ENCODE peak calls at places on chromosomes 1 and 21, in four cellular contexts. Z is psoas muscle, Y is tibial artery, R is body of pancreas. I is an unnamed sample. For H3K27me3, the result is how much of the 10 kb centered on the place peaks cover.

GRCh38 chr1:205590777-205591513 is 40.9 kb downstream of the ELK4 start:
- DNase-seq in Y (peak), R (no peak), Z (no peak), I (peak)

GRCh38 chr1:107993920-107994319 is 28.9 kb upstream of the VAV3 start:
- DNase-seq in R (no peak), Z (no peak), Y (no peak), I (no peak)

GRCh38 chr1:5119496-5120234 is 465.3 kb downstream of the AJAP1 start:
- DNase-seq in Y (no peak), R (no peak), Z (no peak), I (no peak)

GRCh38 chr1:227776277-227776676 is 39.2 kb upstream of the PRSS38 start:
- DNase-seq in Z (no peak), Y (peak), R (no peak), I (no peak)

GRCh38 chr1:204123376-204123775 is 28.5 kb downstream of the ETNK2 start:
- DNase-seq in R (no peak), Y (no peak), Z (no peak), I (no peak)

GRCh38 chr1:54944610-54945392 is 35.6 kb upstream of the TMEM61 start:
- DNase-seq in R (peak), Y (peak), Z (peak), I (peak)

GRCh38 chr1:24301395-24302175 is 17.6 kb upstream of the GRHL3 start:
- DNase-seq in Y (no peak), Z (no peak), R (no peak), I (no peak)

GRCh38 chr1:209202826-209203439 is 380.6 kb upstream of the CAMK1G start:
- DNase-seq in R (peak), Z (no peak), Y (no peak), I (no peak)

GRCh38 chr1:27057801-27058647 is 45.4 kb upstream of the TENT5B start:
- DNase-seq in Y (no peak), Z (no peak), R (no peak), I (no peak)

GRCh38 chr1:94105957-94106529 is 14.9 kb downstream of the ABCA4 start:
- DNase-seq in R (no peak), Y (no peak), Z (no peak), I (no peak)

GRCh38 chr1:198932351-198932991 is 293.6 kb downstream of the PTPRC start:
- DNase-seq in Y (no peak), Z (no peak), R (no peak), I (no peak)

GRCh38 chr1:15090373-15090772 is 63.2 kb upstream of the TMEM51 start:
- DNase-seq in Z (no peak), Y (no peak), R (peak), I (no peak)

GRCh38 chr1:151512801-151513625 is 1.8 kb downstream of the CGN start:
- DNase-seq in Z (no peak), Y (no peak), R (peak), I (no peak)

GRCh38 chr21:36981977-36982700 is 15.7 kb upstream of the HLCS start:
- DNase-seq in Z (no peak), Y (no peak), R (no peak), I (no peak)

GRCh38 chr1:108961752-108962486 is 1.4 kb downstream of the CLCC1 start:
- DNase-seq in R (no peak), Z (no peak), Y (no peak), I (no peak)

GRCh38 chr1:16061255-16061654 is 12.2 kb downstream of the FAM131C start:
- DNase-seq in Y (no peak), R (no peak), Z (no peak), I (no peak)

GRCh38 chr1:207919523-207920210 is 8.7 kb upstream of the CD34 start:
- DNase-seq in Z (no peak), R (no peak), Y (no peak), I (peak)

GRCh38 chr1:186487163-186487562 is 26.2 kb upstream of the PDC start:
- DNase-seq in Z (no peak), Y (no peak), R (no peak), I (no peak)

GRCh38 chr1:190475394-190476250 is 2.0 kb downstream of the BRINP3 start:
- DNase-seq in Z (no peak), R (peak), Y (no peak), I (no peak)

GRCh38 chr1:97630968-97631367 is 289.9 kb downstream of the DPYD start:
- DNase-seq in R (no peak), Y (no peak), Z (no peak), I (peak)

GRCh38 chr1:160997323-160998038 is 23.5 kb downstream of the F11R start:
- DNase-seq in R (peak), Z (peak), Y (no peak), I (peak)

GRCh38 chr1:178498896-178499675 is 2.3 kb upstream of the CLEC20A start:
- DNase-seq in Z (no peak), Y (peak), R (no peak), I (no peak)

GRCh38 chr1:43199093-43199726 is 27.1 kb downstream of the CFAP57 start:
- DNase-seq in Z (no peak), R (no peak), Y (no peak), I (no peak)

GRCh38 chr1:217747156-217747769 is 116.1 kb downstream of the SPATA17 start:
- DNase-seq in R (no peak), Y (no peak), Z (no peak), I (no peak)

GRCh38 chr1:46001087-46001785 is 131.2 kb downstream of the PIK3R3 start:
- DNase-seq in R (no peak), Z (no peak), Y (no peak), I (no peak)

GRCh38 chr1:36092166-36092797 is 3.6 kb downstream of the ADPRS start:
- DNase-seq in Y (peak), R (no peak), Z (no peak), I (no peak)

GRCh38 chr1:9960705-9961562 is 17.7 kb downstream of the NMNAT1 start:
- DNase-seq in Y (no peak), Z (no peak), R (no peak), I (no peak)

GRCh38 chr1:29454616-29455380 is 218.5 kb downstream of the PTPRU start:
- DNase-seq in Y (peak), R (no peak), Z (no peak), I (no peak)

GRCh38 chr1:84619383-84620093 is 45.3 kb upstream of the CTBS start:
- DNase-seq in Z (no peak), Y (no peak), R (peak), I (no peak)

GRCh38 chr1:168960595-168960994 is 145.9 kb upstream of the ATP1B1 start:
- DNase-seq in Y (no peak), R (no peak), Z (no peak), I (no peak)

GRCh38 chr21:34795152-34796141 is 126.7 kb downstream of the CLIC6 start:
- DNase-seq in R (peak), Z (peak), Y (no peak), I (no peak)

GRCh38 chr1:149888999-149889289 is 10.4 kb upstream of the BOLA1 start:
- DNase-seq in Y (peak), R (peak), Z (peak), I (peak)

GRCh38 chr1:228163004-228163753 is 2.4 kb upstream of the IBA57 start:
- DNase-seq in Y (no peak), R (peak), Z (peak), I (peak)

GRCh38 chr1:198121058-198121829 is 35.6 kb upstream of the NEK7 start:
- DNase-seq in Y (no peak), Z (no peak), R (no peak), I (no peak)

GRCh38 chr21:38365521-38365920 is 108.7 kb downstream of the KCNJ15 start:
- DNase-seq in Y (no peak), Z (no peak), R (no peak), I (no peak)

GRCh38 chr1:62962794-62963776 is 179.2 kb downstream of the ATG4C start:
- DNase-seq in R (peak), Y (no peak), Z (no peak), I (no peak)

GRCh38 chr1:115641762-115642167 is at the start of gene VANGL1:
- DNase-seq in R (peak), Z (peak), Y (peak), I (peak)

GRCh38 chr1:15053091-15053657 is 100.4 kb upstream of the TMEM51 start:
- DNase-seq in Z (no peak), R (no peak), Y (no peak), I (no peak)

GRCh38 chr1:13808729-13809131 is 108.7 kb downstream of the PRDM2 start:
- DNase-seq in Z (peak), Y (peak), R (no peak), I (peak)

DNA sequence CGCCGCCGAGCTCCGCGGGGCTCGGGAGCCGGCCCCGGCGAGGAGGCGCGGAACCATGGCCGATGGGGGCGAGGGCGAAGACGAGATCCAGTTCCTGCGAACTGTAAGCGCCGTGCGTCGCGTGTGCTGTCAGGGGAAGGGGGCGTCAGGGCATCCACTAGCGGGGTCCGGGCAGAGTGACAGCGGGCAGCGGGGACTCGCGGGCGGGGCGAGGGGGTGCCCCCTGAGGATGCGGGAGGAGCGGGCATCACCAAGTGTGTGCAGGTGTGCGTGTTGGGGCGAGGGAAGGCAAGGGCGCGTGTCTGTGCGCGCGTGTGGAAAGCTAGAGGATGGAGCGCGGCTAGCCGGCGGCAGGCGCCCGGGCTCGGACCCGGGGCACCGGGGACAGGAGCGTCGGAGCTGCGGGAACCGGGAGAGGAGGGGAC is 495 bp downstream of the RYR2 start:
- DNase-seq in R (no peak), Y (peak), Z (no peak), I (no peak)
- H3K27me3 ChIP-seq in R (under half), Y (under half), Z (under half), I (under half)

DNA sequence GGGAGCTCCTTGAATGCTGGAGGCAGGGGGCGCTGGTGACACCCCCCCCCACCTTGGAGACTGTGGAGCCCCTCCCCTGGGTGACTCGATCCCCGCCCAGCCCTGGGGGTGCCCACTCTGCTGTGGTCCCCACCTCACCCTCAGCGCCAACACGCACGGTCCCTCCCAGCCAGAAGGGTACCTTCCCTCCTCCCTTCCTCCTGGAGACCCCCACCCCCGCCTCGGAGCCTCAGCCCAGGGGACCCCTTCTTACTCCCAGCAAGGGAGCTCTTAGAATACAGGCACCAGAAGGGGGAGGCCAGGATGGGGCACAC is 5.6 kb downstream of the PLEKHG5 start:
- DNase-seq in R (no peak), Y (no peak), Z (no peak), I (no peak)
- H3K4me3 ChIP-seq in R (no peak), Y (peak), Z (peak), I (no peak)

GRCh38 chr1:110603058-110603457 is 3.1 kb downstream of the KCNA2 start:
- DNase-seq in R (no peak), Z (no peak), Y (no peak), I (no peak)
- H3K27me3 ChIP-seq in R (under half), Z (under half), Y (under half), I (under half)

DNA sequence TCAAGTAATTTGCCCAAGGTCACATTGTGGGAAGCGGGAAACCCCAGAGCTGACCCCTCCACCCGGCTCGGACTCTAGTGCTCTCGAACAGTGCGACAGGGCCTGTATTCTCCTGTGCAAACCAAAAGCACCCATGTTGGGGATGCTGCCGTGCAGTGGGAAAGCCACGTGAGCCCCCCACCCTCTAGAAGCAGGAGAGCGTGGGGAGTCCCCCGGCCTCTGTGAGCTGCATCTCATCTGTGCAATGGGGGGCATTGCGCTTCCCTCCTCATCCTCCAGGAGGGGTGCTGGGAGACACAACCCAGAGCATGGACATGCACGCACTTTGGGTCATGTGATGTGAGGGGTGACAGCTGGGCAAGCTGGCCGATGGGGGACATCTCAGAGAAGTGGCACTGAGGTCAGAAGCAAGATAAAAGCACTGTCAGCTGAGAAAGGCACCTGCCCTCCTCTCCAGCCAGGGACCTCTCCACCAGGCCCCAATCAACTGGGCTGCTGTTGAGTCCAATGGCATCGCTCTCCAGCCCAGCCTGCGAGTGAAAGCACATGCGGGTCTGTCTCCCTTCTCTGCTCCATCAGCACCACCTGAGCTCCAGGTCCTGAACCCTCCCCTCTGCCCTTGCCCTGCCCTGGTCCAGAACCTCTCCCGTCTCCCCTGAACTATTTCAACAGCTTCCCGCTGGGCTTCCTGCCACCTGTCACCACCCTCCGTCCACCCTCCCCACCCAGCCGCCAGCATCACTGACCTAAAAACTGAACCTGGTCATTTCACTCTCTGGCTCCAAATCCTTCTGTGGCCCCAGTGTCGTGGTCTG is 76.4 kb upstream of the IFFO2 start:
- DNase-seq in Y (peak), Z (no peak), R (no peak), I (no peak)
- H3K4me3 ChIP-seq in Y (no peak), Z (no peak), R (no peak), I (no peak)

GRCh38 chr1:7386226-7387052 is 384.7 kb upstream of the VAMP3 start:
- DNase-seq in Z (no peak), R (no peak), Y (peak), I (peak)

GRCh38 chr1:7387053-7387861 is 383.8 kb upstream of the VAMP3 start:
- DNase-seq in Y (peak), R (no peak), Z (no peak), I (peak)

GRCh38 chr1:7388488-7389185 is 382.5 kb upstream of the VAMP3 start:
- DNase-seq in Y (peak), R (no peak), Z (no peak), I (no peak)

GRCh38 chr1:7389201-7389785 is 381.8 kb upstream of the VAMP3 start:
- DNase-seq in Z (no peak), Y (peak), R (no peak), I (no peak)

GRCh38 chr1:7388141-7388487 is 383.0 kb upstream of the VAMP3 start:
- DNase-seq in R (no peak), Z (no peak), Y (peak), I (no peak)
- H3K27me3 ChIP-seq in R (under half), Z (under half), Y (under half), I (under half)

GRCh38 chr1:156388814-156389137 is 19.8 kb downstream of the RHBG start:
- DNase-seq in R (no peak), Z (no peak), Y (no peak), I (no peak)

GRCh38 chr1:156386134-156386901 is 17.3 kb downstream of the RHBG start:
- DNase-seq in Y (no peak), Z (no peak), R (no peak), I (no peak)

GRCh38 chr1:156386949-156387898 is 18.2 kb downstream of the RHBG start:
- DNase-seq in Z (no peak), Y (no peak), R (no peak), I (no peak)

GRCh38 chr1:156389311-156389710 is 20.3 kb downstream of the RHBG start:
- DNase-seq in R (no peak), Z (no peak), Y (no peak), I (no peak)

GRCh38 chr1:156387899-156388813 is 19.1 kb downstream of the RHBG start:
- DNase-seq in Y (no peak), Z (no peak), R (no peak), I (no peak)
- H3K4me3 ChIP-seq in Y (no peak), Z (peak), R (no peak), I (no peak)

I was measured in uterus.